ENCODE peak calls at places on chromosome 22, in seven cellular contexts. I is body of pancreas; E is mesendoderm; A is tibial nerve; W is cardiac muscle cell; N is GM23248; K is CD8-positive, alpha-beta memory T cell. O is an unnamed sample.

GRCh38 chr22:38416621-38417251 is 38.3 kb downstream of the KCNJ4 start:
- DNase-seq in I (no peak), E (no peak), A (no peak), W (no peak), N (no peak), K (no peak), O (peak; percentile 33)

GRCh38 chr22:24303007-24303406 is 32.4 kb downstream of the SPECC1L start:
- DNase-seq in I (no peak), E (no peak), A (no peak), W (no peak), N (no peak), K (no peak), O (no peak)

GRCh38 chr22:38067771-38068360 is 10.7 kb downstream of the PICK1 start:
- DNase-seq in I (no peak), E (no peak), A (no peak), W (no peak), N (no peak), K (no peak), O (no peak)

GRCh38 chr22:26079009-26079408 is 90.3 kb upstream of the SEZ6L start:
- DNase-seq in I (no peak), E (peak; percentile 21), A (no peak), W (no peak), N (no peak), K (no peak), O (no peak)

GRCh38 chr22:39169797-39170466 is 17.5 kb upstream of the CBX7 start:
- DNase-seq in I (peak; percentile 4), E (peak; percentile 71), A (no peak), W (no peak), N (no peak), K (no peak), O (no peak)

GRCh38 chr22:47023871-47024270 is 261.4 kb downstream of the TBC1D22A start:
- DNase-seq in I (no peak), E (no peak), A (no peak), W (no peak), N (no peak), K (no peak), O (no peak)

GRCh38 chr22:27224485-27225364 is 567.3 kb downstream of the MIAT start:
- DNase-seq in I (no peak), E (no peak), A (peak; percentile 39), W (peak; percentile 91), N (peak; percentile 79), K (no peak), O (no peak)

GRCh38 chr22:41589260-41589600 is 410 bp downstream of the PMM1 start:
- DNase-seq in I (no peak), E (peak; percentile 49), A (no peak), W (peak; percentile 32), N (peak; percentile 62), K (no peak), O (no peak)

GRCh38 chr22:29031236-29031982 is 30.2 kb downstream of the C22orf31 start:
- DNase-seq in I (peak; percentile 60), E (peak; percentile 99), A (peak; percentile 62), W (peak; percentile 92), N (peak; percentile 97), K (no peak), O (no peak)

GRCh38 chr22:43151251-43152000 is at the start of gene TSPO:
- DNase-seq in I (peak; percentile 77), E (peak; percentile 9), A (peak; percentile 63), W (peak; percentile 59), N (peak; percentile 82), K (peak; percentile 65), O (peak; percentile 78)

GRCh38 chr22:37166675-37167066 is 17.0 kb upstream of the IL2RB start:
- DNase-seq in I (peak; percentile 83), E (peak; percentile 73), A (peak; percentile 82), W (peak; percentile 80), N (peak; percentile 80), K (peak; percentile 70), O (peak; percentile 88)

GRCh38 chr22:17581056-17581455 is 17.8 kb downstream of the SLC25A18 start:
- DNase-seq in I (no peak), E (no peak), A (no peak), W (no peak), N (no peak), K (no peak), O (no peak)

GRCh38 chr22:28783786-28784671 is 11.5 kb downstream of the CCDC117 start:
- DNase-seq in I (no peak), E (no peak), A (no peak), W (no peak), N (no peak), K (no peak), O (no peak)

GRCh38 chr22:43017525-43018290 is 2.8 kb upstream of the PACSIN2 start:
- DNase-seq in I (no peak), E (no peak), A (no peak), W (no peak), N (no peak), K (no peak), O (no peak)

GRCh38 chr22:43338766-43339345 is 4.3 kb downstream of the SCUBE1 start:
- DNase-seq in I (no peak), E (no peak), A (peak; percentile 17), W (no peak), N (no peak), K (no peak), O (no peak)

GRCh38 chr22:42972592-42973535 is 42.1 kb downstream of the PACSIN2 start:
- DNase-seq in I (no peak), E (no peak), A (no peak), W (no peak), N (no peak), K (no peak), O (no peak)

GRCh38 chr22:18076060-18076497 is 1.7 kb upstream of the PEX26 start:
- DNase-seq in I (peak; percentile 68), E (peak; percentile 87), A (peak; percentile 94), W (peak; percentile 93), N (peak; percentile 92), K (peak; percentile 10), O (peak; percentile 53)

GRCh38 chr22:33803371-33803770 is 116.9 kb downstream of the LARGE1 start:
- DNase-seq in I (no peak), E (peak; percentile 38), A (no peak), W (peak; percentile 70), N (peak; percentile 98), K (no peak), O (no peak)

GRCh38 chr22:50545522-50546325 is at the start of gene KLHDC7B:
- DNase-seq in I (no peak), E (peak; percentile 69), A (no peak), W (no peak), N (no peak), K (no peak), O (no peak)

GRCh38 chr22:50540352-50540751 is 5.3 kb upstream of the KLHDC7B start:
- DNase-seq in I (no peak), E (no peak), A (no peak), W (no peak), N (no peak), K (no peak), O (no peak)

GRCh38 chr22:50544746-50545253 is 899 bp upstream of the KLHDC7B start:
- DNase-seq in I (no peak), E (no peak), A (no peak), W (no peak), N (no peak), K (no peak), O (peak; percentile 73)

GRCh38 chr22:50544078-50544745 is 1.5 kb upstream of the KLHDC7B start:
- DNase-seq in I (peak; percentile 69), E (peak; percentile 85), A (peak; percentile 52), W (peak; percentile 77), N (peak; percentile 90), K (peak; percentile 78), O (peak; percentile 49)

GRCh38 chr22:50542416-50542927 is 3.2 kb upstream of the KLHDC7B start:
- DNase-seq in I (no peak), E (no peak), A (no peak), W (no peak), N (peak; percentile 75), K (no peak), O (no peak)
- H3K4me1 ChIP-seq in I (peaks cover 22% of the 10 kb centered on the region), E (no peaks in the 10 kb centered on the region), A (peaks cover 26% of the 10 kb centered on the region), W (peaks cover 12% of the 10 kb centered on the region), N (peaks cover 42% of the 10 kb centered on the region), K (peaks cover 43% of the 10 kb centered on the region), O (peaks cover 6% of the 10 kb centered on the region)

DNA sequence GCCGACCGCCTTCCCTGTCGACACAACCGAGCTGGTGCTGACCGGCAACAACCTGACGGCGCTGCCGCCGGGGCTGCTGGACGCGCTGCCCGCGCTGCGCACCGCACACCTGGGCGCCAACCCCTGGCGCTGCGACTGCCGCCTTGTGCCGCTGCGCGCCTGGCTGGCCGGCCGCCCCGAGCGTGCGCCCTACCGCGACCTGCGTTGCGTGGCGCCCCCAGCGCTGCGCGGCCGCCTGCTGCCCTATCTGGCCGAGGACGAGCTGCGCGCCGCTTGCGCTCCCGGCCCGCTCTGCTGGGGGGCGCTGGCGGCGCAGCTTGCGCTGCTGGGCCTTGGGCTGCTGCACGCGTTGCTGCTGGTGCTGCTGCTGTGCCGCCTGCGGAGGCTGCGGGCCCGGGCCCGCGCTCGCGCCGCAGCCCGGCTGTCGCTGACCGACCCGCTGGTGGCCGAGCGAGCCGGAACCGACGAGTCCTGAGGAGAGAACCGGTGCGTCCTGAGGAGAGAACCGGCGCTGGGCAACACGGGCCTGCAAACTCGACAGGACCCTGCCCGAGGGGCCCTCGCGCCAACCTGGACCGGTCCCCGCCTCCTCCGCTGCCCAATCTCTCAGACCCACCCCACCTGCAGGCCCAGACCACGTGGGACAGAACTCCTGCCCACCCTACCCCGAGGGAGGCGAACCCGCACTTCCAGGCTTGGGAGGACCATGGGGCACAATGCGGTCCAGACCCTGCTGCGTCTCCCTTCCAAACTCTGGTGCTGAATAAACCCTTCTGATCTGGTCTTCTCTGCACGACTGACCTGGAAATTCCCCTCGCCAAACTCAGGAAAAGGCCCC is 870 bp downstream of the GP1BB start:
- DNase-seq in I (no peak), E (peak; percentile 83), A (no peak), W (peak; percentile 22), N (no peak), K (no peak), O (no peak)
- H3K4me3 ChIP-seq in I (no peak overlapping the region), E (no peak overlapping the region), A (no peak overlapping the region), W (peak overlapping the region; percentile 22), N (no peak overlapping the region), K (peak overlapping the region; percentile 19), O (no peak overlapping the region)

GRCh38 chr22:50296658-50297490 is 10.6 kb downstream of the PLXNB2 start:
- DNase-seq in I (no peak), E (no peak), A (no peak), W (no peak), N (no peak), K (no peak), O (no peak)
- H3K4me1 ChIP-seq in I (peaks cover 96% of the 10 kb centered on the region), E (peaks cover 6% of the 10 kb centered on the region), A (peaks cover 87% of the 10 kb centered on the region), W (peaks cover 33% of the 10 kb centered on the region), N (peaks cover 26% of the 10 kb centered on the region), K (no peaks in the 10 kb centered on the region), O (peaks cover 60% of the 10 kb centered on the region)

GRCh38 chr22:46007848-46008261 is 30.9 kb upstream of the WNT7B start:
- DNase-seq in I (peak; percentile 56), E (peak; percentile 51), A (peak; percentile 74), W (peak; percentile 95), N (peak; percentile 98), K (no peak), O (peak; percentile 90)

GRCh38 chr22:46008836-46009596 is 32.1 kb upstream of the WNT7B start:
- DNase-seq in I (no peak), E (no peak), A (no peak), W (no peak), N (no peak), K (no peak), O (no peak)

GRCh38 chr22:46009730-46010129 is 32.8 kb upstream of the WNT7B start:
- DNase-seq in I (no peak), E (no peak), A (no peak), W (no peak), N (no peak), K (no peak), O (no peak)

GRCh38 chr22:46007003-46007847 is 30.3 kb upstream of the WNT7B start:
- DNase-seq in I (peak; percentile 54), E (no peak), A (no peak), W (peak; percentile 82), N (peak; percentile 93), K (no peak), O (peak; percentile 73)

GRCh38 chr22:46008291-46008690 is 31.3 kb upstream of the WNT7B start:
- DNase-seq in I (no peak), E (no peak), A (no peak), W (no peak), N (peak; percentile 51), K (no peak), O (no peak)
- H3K4me3 ChIP-seq in I (no peak overlapping the region), E (no peak overlapping the region), A (no peak overlapping the region), W (no peak overlapping the region), N (no peak overlapping the region), K (no peak overlapping the region), O (no peak overlapping the region)

O was measured in breast epithelium.